ENCODE peak calls at places on chromosomes 3 and 15, in seven cellular contexts. One of them, this sample, is unnamed.

GRCh38 chr3:125017406-125017805 is 38.4 kb downstream of the HEG1 start:
- DNase-seq in endothelial cell: no peak
- DNase-seq in B cell: no peak
- DNase-seq in Panc1: no peak
- DNase-seq in foreskin fibroblast: no peak
- DNase-seq in PC-3: no peak
- DNase-seq in stomach: no peak
- DNase-seq in this sample: no peak

GRCh38 chr15:69405110-69405509 is 9.0 kb upstream of the KIF23 start:
- DNase-seq in PC-3: no peak
- DNase-seq in endothelial cell: no peak
- DNase-seq in foreskin fibroblast: no peak
- DNase-seq in stomach: no peak
- DNase-seq in Panc1: no peak
- DNase-seq in B cell: no peak
- DNase-seq in this sample: no peak

GRCh38 chr15:61951949-61952348 is 108.3 kb downstream of the VPS13C start:
- DNase-seq in Panc1: no peak
- DNase-seq in PC-3: peak; percentile 2
- DNase-seq in stomach: peak; percentile 25
- DNase-seq in foreskin fibroblast: no peak
- DNase-seq in B cell: no peak
- DNase-seq in endothelial cell: no peak
- DNase-seq in this sample: no peak

GRCh38 chr3:187987919-187988318 is 166.0 kb upstream of the LPP start:
- DNase-seq in stomach: no peak
- DNase-seq in Panc1: no peak
- DNase-seq in endothelial cell: no peak
- DNase-seq in foreskin fibroblast: no peak
- DNase-seq in PC-3: no peak
- DNase-seq in B cell: no peak
- DNase-seq in this sample: peak; percentile 73

GRCh38 chr15:31557899-31558298 is 231.3 kb downstream of the KLF13 start:
- DNase-seq in stomach: no peak
- DNase-seq in endothelial cell: no peak
- DNase-seq in PC-3: no peak
- DNase-seq in B cell: no peak
- DNase-seq in Panc1: no peak
- DNase-seq in foreskin fibroblast: no peak
- DNase-seq in this sample: no peak

GRCh38 chr3:72549819-72550581 is 298.2 kb downstream of the SHQ1 start:
- DNase-seq in endothelial cell: no peak
- DNase-seq in Panc1: no peak
- DNase-seq in foreskin fibroblast: no peak
- DNase-seq in stomach: no peak
- DNase-seq in PC-3: no peak
- DNase-seq in B cell: peak; percentile 16
- DNase-seq in this sample: peak; percentile 20

GRCh38 chr3:55481918-55482495 is 5.1 kb downstream of the WNT5A start:
- DNase-seq in B cell: no peak
- DNase-seq in endothelial cell: peak; percentile 44
- DNase-seq in stomach: no peak
- DNase-seq in PC-3: no peak
- DNase-seq in foreskin fibroblast: peak; percentile 60
- DNase-seq in Panc1: no peak
- DNase-seq in this sample: no peak

GRCh38 chr3:43879166-43879565 is 188.4 kb downstream of the ABHD5 start:
- DNase-seq in Panc1: no peak
- DNase-seq in B cell: peak; percentile 35
- DNase-seq in endothelial cell: peak; percentile 30
- DNase-seq in foreskin fibroblast: no peak
- DNase-seq in stomach: peak; percentile 31
- DNase-seq in PC-3: peak; percentile 66
- DNase-seq in this sample: peak; percentile 40

GRCh38 chr3:177602601-177603136 is 405.4 kb upstream of the TBL1XR1 start:
- DNase-seq in Panc1: no peak
- DNase-seq in foreskin fibroblast: no peak
- DNase-seq in PC-3: peak; percentile 85
- DNase-seq in endothelial cell: no peak
- DNase-seq in stomach: no peak
- DNase-seq in B cell: no peak
- DNase-seq in this sample: no peak

GRCh38 chr15:72078887-72079286 is 39.1 kb downstream of the MYO9A start:
- DNase-seq in Panc1: no peak
- DNase-seq in endothelial cell: no peak
- DNase-seq in stomach: no peak
- DNase-seq in B cell: no peak
- DNase-seq in PC-3: no peak
- DNase-seq in foreskin fibroblast: no peak
- DNase-seq in this sample: no peak

GRCh38 chr15:72604794-72605193 is 49.7 kb upstream of the GOLGA6B start:
- DNase-seq in B cell: no peak
- DNase-seq in stomach: no peak
- DNase-seq in Panc1: no peak
- DNase-seq in endothelial cell: peak; percentile 23
- DNase-seq in foreskin fibroblast: no peak
- DNase-seq in PC-3: no peak
- DNase-seq in this sample: no peak

GRCh38 chr3:105353485-105354161 is 13.1 kb upstream of the ALCAM start:
- DNase-seq in stomach: no peak
- DNase-seq in Panc1: no peak
- DNase-seq in B cell: peak; percentile 17
- DNase-seq in endothelial cell: peak; percentile 35
- DNase-seq in PC-3: peak; percentile 94
- DNase-seq in foreskin fibroblast: no peak
- DNase-seq in this sample: no peak

GRCh38 chr3:31968927-31969418 is 12.1 kb downstream of the OSBPL10 start:
- DNase-seq in stomach: no peak
- DNase-seq in Panc1: peak; percentile 59
- DNase-seq in PC-3: peak; percentile 97
- DNase-seq in endothelial cell: no peak
- DNase-seq in foreskin fibroblast: peak; percentile 91
- DNase-seq in B cell: no peak
- DNase-seq in this sample: no peak

GRCh38 chr3:157127831-157128767 is 31.8 kb downstream of the CCNL1 start:
- DNase-seq in stomach: peak; percentile 37
- DNase-seq in B cell: no peak
- DNase-seq in foreskin fibroblast: peak; percentile 92
- DNase-seq in endothelial cell: no peak
- DNase-seq in Panc1: no peak
- DNase-seq in PC-3: peak; percentile 85
- DNase-seq in this sample: peak; percentile 91

GRCh38 chr15:70923311-70924080 is 30.9 kb downstream of the LRRC49 start:
- DNase-seq in B cell: no peak
- DNase-seq in foreskin fibroblast: peak; percentile 21
- DNase-seq in PC-3: no peak
- DNase-seq in Panc1: no peak
- DNase-seq in endothelial cell: no peak
- DNase-seq in stomach: no peak
- DNase-seq in this sample: no peak

GRCh38 chr3:101567528-101568317 is 6.1 kb downstream of the TRMT10C start:
- DNase-seq in foreskin fibroblast: peak; percentile 15
- DNase-seq in Panc1: no peak
- DNase-seq in stomach: no peak
- DNase-seq in PC-3: peak; percentile 31
- DNase-seq in B cell: no peak
- DNase-seq in endothelial cell: no peak
- DNase-seq in this sample: peak; percentile 76

GRCh38 chr3:101556064-101556463 is 5.6 kb upstream of the TRMT10C start:
- DNase-seq in PC-3: no peak
- DNase-seq in foreskin fibroblast: no peak
- DNase-seq in stomach: no peak
- DNase-seq in B cell: no peak
- DNase-seq in Panc1: no peak
- DNase-seq in endothelial cell: no peak
- DNase-seq in this sample: no peak

DNA sequence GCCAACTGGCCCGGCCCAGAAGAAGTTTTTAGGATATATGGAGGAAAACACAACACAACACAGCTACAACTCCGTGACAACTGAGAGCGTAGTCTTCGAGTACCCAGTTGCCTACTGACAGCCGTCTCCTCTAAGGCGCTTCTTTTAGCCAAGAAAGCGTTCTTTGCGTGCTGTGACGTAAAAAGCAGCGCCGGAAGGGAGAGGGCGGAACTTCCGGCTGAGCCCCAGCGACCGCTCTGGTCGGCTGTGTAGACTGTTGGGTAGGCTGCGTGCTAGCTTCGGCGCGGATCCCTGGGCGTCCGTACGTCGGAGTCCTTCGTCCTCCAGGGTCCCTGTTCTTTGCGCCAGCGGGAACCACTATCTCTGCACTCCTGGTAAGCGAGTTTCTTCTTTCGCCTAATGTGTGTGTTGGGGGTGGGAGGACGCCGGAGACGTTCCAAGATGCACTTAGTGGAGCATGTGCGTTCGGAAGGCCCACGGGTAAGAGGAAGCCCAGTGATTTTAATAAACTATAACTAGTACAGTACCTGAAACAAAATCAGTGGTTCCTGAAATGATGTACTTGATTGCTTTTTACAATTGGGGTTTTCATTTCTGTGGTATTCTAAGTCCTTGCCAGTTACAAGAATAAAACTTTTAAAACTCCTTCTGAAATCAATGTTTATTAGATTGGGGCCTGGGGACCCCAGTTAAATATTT is at the start of gene TRMT10C:
- DNase-seq in B cell: peak; percentile 95
- DNase-seq in foreskin fibroblast: peak; percentile 90
- DNase-seq in endothelial cell: peak; percentile 87
- DNase-seq in PC-3: peak; percentile 97
- DNase-seq in Panc1: peak; percentile 85
- DNase-seq in stomach: peak; percentile 92
- DNase-seq in this sample: peak; percentile 95
- TF ChIP-seq CTCF in B cell: no peak
- TF ChIP-seq CTCF in foreskin fibroblast: no peak
- TF ChIP-seq CTCF in endothelial cell: no peak
- TF ChIP-seq CTCF in PC-3: no peak
- TF ChIP-seq CTCF in Panc1: no peak
- TF ChIP-seq CTCF in stomach: no peak
- TF ChIP-seq CTCF in this sample: no peak

DNA sequence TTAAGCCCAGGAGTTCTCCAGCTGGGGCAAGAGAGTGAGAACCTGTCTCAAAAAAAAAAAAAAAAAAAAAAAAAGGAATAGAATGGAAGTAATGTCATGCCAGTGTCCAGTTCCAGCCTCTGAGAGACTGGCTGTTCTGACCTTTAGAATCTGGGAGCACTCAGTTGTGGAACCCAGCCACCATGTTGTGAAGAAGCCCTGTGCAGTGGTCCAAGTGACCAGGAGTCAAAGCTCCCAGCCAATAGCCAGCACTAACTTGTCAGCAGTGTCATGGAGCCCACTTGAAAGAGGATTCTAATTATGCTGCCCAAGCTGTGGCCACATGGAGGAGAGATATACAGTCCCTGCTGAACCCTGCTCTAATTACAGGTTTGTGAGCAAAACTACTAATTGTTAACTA is 55.4 kb downstream of the CLEC3B start:
- DNase-seq in foreskin fibroblast: no peak
- DNase-seq in Panc1: no peak
- DNase-seq in PC-3: no peak
- DNase-seq in endothelial cell: no peak
- DNase-seq in B cell: no peak
- DNase-seq in stomach: no peak
- DNase-seq in this sample: no peak
- TF ChIP-seq CTCF in foreskin fibroblast: no peak
- TF ChIP-seq CTCF in Panc1: no peak
- TF ChIP-seq CTCF in PC-3: no peak
- TF ChIP-seq CTCF in endothelial cell: no peak
- TF ChIP-seq CTCF in B cell: no peak
- TF ChIP-seq CTCF in stomach: no peak
- TF ChIP-seq CTCF in this sample: no peak

GRCh38 chr15:86021281-86022264 is 58.1 kb upstream of the AGBL1 start:
- DNase-seq in stomach: no peak
- DNase-seq in PC-3: peak; percentile 50
- DNase-seq in B cell: no peak
- DNase-seq in foreskin fibroblast: no peak
- DNase-seq in endothelial cell: no peak
- DNase-seq in Panc1: no peak
- DNase-seq in this sample: no peak

GRCh38 chr15:86016750-86017149 is 62.9 kb upstream of the AGBL1 start:
- DNase-seq in foreskin fibroblast: no peak
- DNase-seq in stomach: no peak
- DNase-seq in PC-3: no peak
- DNase-seq in B cell: no peak
- DNase-seq in Panc1: no peak
- DNase-seq in endothelial cell: no peak
- DNase-seq in this sample: no peak

DNA sequence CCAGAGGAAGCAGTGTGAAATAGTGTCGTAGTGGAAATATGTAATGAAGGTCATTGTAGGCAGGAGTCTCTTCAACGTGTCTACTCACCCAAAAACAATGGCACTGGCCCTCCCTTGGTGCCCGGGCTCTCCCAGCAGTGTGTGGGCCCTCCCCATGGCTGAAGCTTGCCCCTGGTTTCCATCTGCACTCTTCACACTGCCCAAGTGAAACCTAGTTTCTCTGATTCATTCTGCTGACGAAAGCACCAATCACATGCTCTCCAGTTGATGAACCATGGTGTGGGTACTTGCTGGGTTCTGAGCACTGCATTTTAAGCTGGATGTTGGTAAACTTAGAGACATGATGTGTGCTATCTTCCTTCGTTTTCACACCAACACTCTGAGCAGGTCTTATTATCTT is 61.0 kb upstream of the AGBL1 start:
- DNase-seq in endothelial cell: no peak
- DNase-seq in Panc1: no peak
- DNase-seq in stomach: no peak
- DNase-seq in foreskin fibroblast: no peak
- DNase-seq in B cell: no peak
- DNase-seq in PC-3: no peak
- DNase-seq in this sample: no peak
- TF ChIP-seq CTCF in endothelial cell: no peak
- TF ChIP-seq CTCF in Panc1: no peak
- TF ChIP-seq CTCF in stomach: no peak
- TF ChIP-seq CTCF in foreskin fibroblast: no peak
- TF ChIP-seq CTCF in B cell: no peak
- TF ChIP-seq CTCF in PC-3: no peak
- TF ChIP-seq CTCF in this sample: no peak

DNA sequence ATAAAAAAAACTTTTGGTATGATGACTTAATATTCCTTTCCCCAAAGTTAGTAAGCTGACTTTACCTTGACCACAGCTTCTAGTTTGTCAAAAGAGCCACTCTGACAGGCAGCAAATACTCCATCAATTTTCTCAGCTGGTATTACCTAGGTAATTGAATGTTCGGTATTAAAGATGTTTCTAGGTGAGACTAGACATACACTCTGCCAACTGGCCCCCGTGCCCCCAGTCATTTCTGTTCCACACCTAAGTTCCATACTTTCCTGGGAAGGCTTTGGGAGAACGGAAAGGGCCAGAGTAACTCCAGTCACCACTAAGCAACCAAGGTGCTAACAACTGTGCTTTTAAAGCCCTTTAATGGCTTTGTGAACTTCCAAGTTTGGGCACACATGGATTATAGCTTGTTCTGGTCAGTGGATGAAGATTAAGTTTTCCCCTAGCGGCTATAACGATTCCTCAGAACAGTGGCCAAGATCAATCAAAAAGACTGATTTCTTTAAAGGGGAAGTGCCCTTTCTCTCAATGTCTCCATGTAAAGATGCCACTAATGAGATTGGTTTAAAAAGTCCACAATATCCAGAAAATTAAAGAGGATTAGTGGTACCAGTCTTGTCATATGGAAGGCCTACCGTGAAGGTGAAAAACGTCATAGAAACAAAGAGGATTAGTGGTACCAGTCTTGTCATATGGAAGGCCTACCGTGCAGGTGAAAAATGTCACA is 7.0 kb downstream of the EIF4A2 start:
- DNase-seq in endothelial cell: no peak
- DNase-seq in foreskin fibroblast: peak; percentile 61
- DNase-seq in stomach: no peak
- DNase-seq in Panc1: no peak
- DNase-seq in B cell: peak; percentile 18
- DNase-seq in PC-3: peak; percentile 33
- DNase-seq in this sample: peak; percentile 21
- TF ChIP-seq CTCF in endothelial cell: no peak
- TF ChIP-seq CTCF in foreskin fibroblast: no peak
- TF ChIP-seq CTCF in stomach: no peak
- TF ChIP-seq CTCF in Panc1: peak; percentile 33
- TF ChIP-seq CTCF in B cell: no peak
- TF ChIP-seq CTCF in PC-3: no peak
- TF ChIP-seq CTCF in this sample: no peak